ENCODE peak calls at places on chromosomes 1 and 21, in five cellular contexts. One of them, this sample, is unnamed.

GRCh38 chr1:221166559-221167318 is 287.5 kb downstream of the HLX start:
- DNase-seq in hepatocyte: no peak
- DNase-seq in GM06990: peak; percentile 48
- DNase-seq in foreskin fibroblast: no peak
- DNase-seq in retinal pigment epithelial cell: no peak
- DNase-seq in this sample: no peak

GRCh38 chr1:16173447-16174260 is 17.8 kb upstream of the EPHA2 start:
- DNase-seq in foreskin fibroblast: peak; percentile 82
- DNase-seq in hepatocyte: peak; percentile 91
- DNase-seq in GM06990: no peak
- DNase-seq in retinal pigment epithelial cell: no peak
- DNase-seq in this sample: no peak

GRCh38 chr1:87754036-87754603 is 425.4 kb downstream of the LMO4 start:
- DNase-seq in retinal pigment epithelial cell: no peak
- DNase-seq in foreskin fibroblast: no peak
- DNase-seq in hepatocyte: no peak
- DNase-seq in GM06990: no peak
- DNase-seq in this sample: peak; percentile 38

GRCh38 chr1:165257969-165258459 is 98.5 kb downstream of the LMX1A start:
- DNase-seq in retinal pigment epithelial cell: peak; percentile 29
- DNase-seq in foreskin fibroblast: peak; percentile 55
- DNase-seq in GM06990: peak; percentile 14
- DNase-seq in hepatocyte: peak; percentile 84
- DNase-seq in this sample: peak; percentile 24

GRCh38 chr1:24156542-24157260 is 13.8 kb upstream of the IL22RA1 start:
- DNase-seq in foreskin fibroblast: no peak
- DNase-seq in GM06990: no peak
- DNase-seq in retinal pigment epithelial cell: no peak
- DNase-seq in hepatocyte: no peak
- DNase-seq in this sample: no peak

GRCh38 chr1:23673086-23673813 is 18.4 kb upstream of the RPL11 start:
- DNase-seq in GM06990: no peak
- DNase-seq in foreskin fibroblast: peak; percentile 89
- DNase-seq in retinal pigment epithelial cell: no peak
- DNase-seq in hepatocyte: peak; percentile 78
- DNase-seq in this sample: no peak

GRCh38 chr1:209029737-209030136 is 553.8 kb upstream of the CAMK1G start:
- DNase-seq in hepatocyte: no peak
- DNase-seq in foreskin fibroblast: peak; percentile 35
- DNase-seq in retinal pigment epithelial cell: no peak
- DNase-seq in GM06990: no peak
- DNase-seq in this sample: no peak

GRCh38 chr1:66984491-66984890 is 59.7 kb downstream of the MIER1 start:
- DNase-seq in foreskin fibroblast: no peak
- DNase-seq in retinal pigment epithelial cell: no peak
- DNase-seq in GM06990: peak; percentile 46
- DNase-seq in hepatocyte: no peak
- DNase-seq in this sample: no peak

GRCh38 chr1:241551759-241552638 is 19.8 kb downstream of the KMO start:
- DNase-seq in retinal pigment epithelial cell: no peak
- DNase-seq in GM06990: peak; percentile 57
- DNase-seq in foreskin fibroblast: no peak
- DNase-seq in hepatocyte: no peak
- DNase-seq in this sample: no peak

GRCh38 chr1:53372501-53372951 is 44.7 kb upstream of the LRP8 start:
- DNase-seq in GM06990: no peak
- DNase-seq in hepatocyte: no peak
- DNase-seq in foreskin fibroblast: no peak
- DNase-seq in retinal pigment epithelial cell: no peak
- DNase-seq in this sample: no peak

GRCh38 chr1:227896710-227897655 is 50.7 kb downstream of the WNT9A start:
- DNase-seq in foreskin fibroblast: no peak
- DNase-seq in hepatocyte: no peak
- DNase-seq in retinal pigment epithelial cell: no peak
- DNase-seq in GM06990: no peak
- DNase-seq in this sample: no peak

GRCh38 chr1:10979483-10979920 is 33.0 kb upstream of the TARDBP start:
- DNase-seq in foreskin fibroblast: no peak
- DNase-seq in GM06990: no peak
- DNase-seq in hepatocyte: no peak
- DNase-seq in retinal pigment epithelial cell: no peak
- DNase-seq in this sample: no peak

GRCh38 chr21:8993284-8993942 is 1528.0 kb upstream of the TPTE start:
- DNase-seq in foreskin fibroblast: no peak
- DNase-seq in GM06990: no peak
- DNase-seq in hepatocyte: no peak
- DNase-seq in retinal pigment epithelial cell: no peak
- DNase-seq in this sample: no peak

GRCh38 chr1:112934562-112934952 is 21.4 kb downstream of the SLC16A1 start:
- DNase-seq in retinal pigment epithelial cell: no peak
- DNase-seq in GM06990: no peak
- DNase-seq in hepatocyte: no peak
- DNase-seq in foreskin fibroblast: no peak
- DNase-seq in this sample: no peak

GRCh38 chr1:40476924-40477679 is at the start of gene ZFP69:
- DNase-seq in foreskin fibroblast: peak; percentile 88
- DNase-seq in GM06990: peak; percentile 90
- DNase-seq in hepatocyte: peak; percentile 86
- DNase-seq in retinal pigment epithelial cell: no peak
- DNase-seq in this sample: no peak

GRCh38 chr1:68780919-68781318 is 284.0 kb upstream of the DEPDC1 start:
- DNase-seq in foreskin fibroblast: no peak
- DNase-seq in GM06990: no peak
- DNase-seq in retinal pigment epithelial cell: no peak
- DNase-seq in hepatocyte: no peak
- DNase-seq in this sample: no peak

GRCh38 chr1:67429011-67429527 is 1.1 kb downstream of the SERBP1 start:
- DNase-seq in GM06990: no peak
- DNase-seq in hepatocyte: peak; percentile 22
- DNase-seq in foreskin fibroblast: peak; percentile 32
- DNase-seq in retinal pigment epithelial cell: no peak
- DNase-seq in this sample: no peak

GRCh38 chr1:67919714-67920113 is 86.4 kb upstream of the GNG12 start:
- DNase-seq in retinal pigment epithelial cell: no peak
- DNase-seq in hepatocyte: no peak
- DNase-seq in foreskin fibroblast: no peak
- DNase-seq in GM06990: no peak
- DNase-seq in this sample: no peak

GRCh38 chr1:40625476-40626382 is 39.8 kb downstream of the RIMS3 start:
- DNase-seq in hepatocyte: no peak
- DNase-seq in GM06990: peak; percentile 7
- DNase-seq in foreskin fibroblast: no peak
- DNase-seq in retinal pigment epithelial cell: no peak
- DNase-seq in this sample: no peak

GRCh38 chr1:62905309-62905708 is 121.4 kb downstream of the ATG4C start:
- DNase-seq in retinal pigment epithelial cell: no peak
- DNase-seq in GM06990: no peak
- DNase-seq in foreskin fibroblast: no peak
- DNase-seq in hepatocyte: no peak
- DNase-seq in this sample: no peak

GRCh38 chr1:208273386-208274021 is 29.3 kb upstream of the PLXNA2 start:
- DNase-seq in foreskin fibroblast: no peak
- DNase-seq in GM06990: no peak
- DNase-seq in retinal pigment epithelial cell: no peak
- DNase-seq in hepatocyte: no peak
- DNase-seq in this sample: no peak

GRCh38 chr1:216186816-216187215 is 236.4 kb downstream of the USH2A start:
- DNase-seq in GM06990: no peak
- DNase-seq in hepatocyte: peak; percentile 52
- DNase-seq in foreskin fibroblast: peak; percentile 4
- DNase-seq in retinal pigment epithelial cell: no peak
- DNase-seq in this sample: no peak

GRCh38 chr1:154791292-154792278 is 78.5 kb downstream of the KCNN3 start:
- DNase-seq in foreskin fibroblast: peak; percentile 68
- DNase-seq in retinal pigment epithelial cell: no peak
- DNase-seq in GM06990: peak; percentile 79
- DNase-seq in hepatocyte: peak; percentile 25
- DNase-seq in this sample: no peak
- TF ChIP-seq CTCF in foreskin fibroblast: no peak
- TF ChIP-seq CTCF in retinal pigment epithelial cell: no peak
- TF ChIP-seq CTCF in GM06990: peak; percentile 54
- TF ChIP-seq CTCF in hepatocyte: no peak
- TF ChIP-seq CTCF in this sample: no peak

GRCh38 chr1:31757204-31757679 is 6.9 kb downstream of the ADGRB2 start:
- DNase-seq in retinal pigment epithelial cell: no peak
- DNase-seq in GM06990: no peak
- DNase-seq in hepatocyte: no peak
- DNase-seq in foreskin fibroblast: no peak
- DNase-seq in this sample: no peak

GRCh38 chr1:31757989-31758388 is 6.2 kb downstream of the ADGRB2 start:
- DNase-seq in foreskin fibroblast: peak; percentile 57
- DNase-seq in GM06990: no peak
- DNase-seq in hepatocyte: no peak
- DNase-seq in retinal pigment epithelial cell: no peak
- DNase-seq in this sample: no peak

GRCh38 chr1:31760901-31761470 is 3.2 kb downstream of the ADGRB2 start:
- DNase-seq in foreskin fibroblast: peak; percentile 88
- DNase-seq in hepatocyte: peak; percentile 86
- DNase-seq in retinal pigment epithelial cell: no peak
- DNase-seq in GM06990: peak; percentile 47
- DNase-seq in this sample: no peak

GRCh38 chr1:31760422-31760900 is 3.7 kb downstream of the ADGRB2 start:
- DNase-seq in foreskin fibroblast: peak; percentile 39
- DNase-seq in hepatocyte: peak; percentile 64
- DNase-seq in GM06990: no peak
- DNase-seq in retinal pigment epithelial cell: no peak
- DNase-seq in this sample: no peak

GRCh38 chr1:31759266-31760023 is 4.7 kb downstream of the ADGRB2 start:
- DNase-seq in foreskin fibroblast: peak; percentile 66
- DNase-seq in GM06990: no peak
- DNase-seq in retinal pigment epithelial cell: no peak
- DNase-seq in hepatocyte: peak; percentile 55
- DNase-seq in this sample: no peak
- TF ChIP-seq CTCF in foreskin fibroblast: no peak
- TF ChIP-seq CTCF in GM06990: no peak
- TF ChIP-seq CTCF in retinal pigment epithelial cell: no peak
- TF ChIP-seq CTCF in hepatocyte: no peak
- TF ChIP-seq CTCF in this sample: no peak

GRCh38 chr1:186878356-186878755 is 49.6 kb downstream of the PLA2G4A start:
- DNase-seq in foreskin fibroblast: no peak
- DNase-seq in GM06990: no peak
- DNase-seq in retinal pigment epithelial cell: no peak
- DNase-seq in hepatocyte: no peak
- DNase-seq in this sample: no peak
- TF ChIP-seq CTCF in foreskin fibroblast: no peak
- TF ChIP-seq CTCF in GM06990: no peak
- TF ChIP-seq CTCF in retinal pigment epithelial cell: no peak
- TF ChIP-seq CTCF in hepatocyte: no peak
- TF ChIP-seq CTCF in this sample: no peak

GRCh38 chr1:109423498-109423897 is 2.8 kb downstream of the PSMA5 start:
- DNase-seq in foreskin fibroblast: no peak
- DNase-seq in retinal pigment epithelial cell: no peak
- DNase-seq in GM06990: no peak
- DNase-seq in hepatocyte: no peak
- DNase-seq in this sample: no peak
- TF ChIP-seq CTCF in foreskin fibroblast: no peak
- TF ChIP-seq CTCF in retinal pigment epithelial cell: no peak
- TF ChIP-seq CTCF in GM06990: no peak
- TF ChIP-seq CTCF in hepatocyte: no peak
- TF ChIP-seq CTCF in this sample: no peak

GRCh38 chr1:177431123-177431522 is 260.4 kb downstream of the BRINP2 start:
- DNase-seq in GM06990: no peak
- DNase-seq in hepatocyte: no peak
- DNase-seq in retinal pigment epithelial cell: no peak
- DNase-seq in foreskin fibroblast: no peak
- DNase-seq in this sample: no peak

GRCh38 chr1:177429234-177429633 is 258.5 kb downstream of the BRINP2 start:
- DNase-seq in retinal pigment epithelial cell: no peak
- DNase-seq in foreskin fibroblast: no peak
- DNase-seq in GM06990: no peak
- DNase-seq in hepatocyte: no peak
- DNase-seq in this sample: no peak

GRCh38 chr1:177432897-177433296 is 262.1 kb downstream of the BRINP2 start:
- DNase-seq in GM06990: no peak
- DNase-seq in hepatocyte: no peak
- DNase-seq in retinal pigment epithelial cell: no peak
- DNase-seq in foreskin fibroblast: peak; percentile 7
- DNase-seq in this sample: no peak
- TF ChIP-seq CTCF in GM06990: peak; percentile 27
- TF ChIP-seq CTCF in hepatocyte: peak; percentile 9
- TF ChIP-seq CTCF in retinal pigment epithelial cell: peak; percentile 35
- TF ChIP-seq CTCF in foreskin fibroblast: peak; percentile 13
- TF ChIP-seq CTCF in this sample: peak; percentile 10